ENCODE peak calls at places on chromosomes 11 and 22, in ten cellular contexts. B, E, V, F, S, Z, L, G, J and Y are unnamed samples.

GRCh38 chr11:132844956-132845355 is 687.3 kb downstream of the OPCML start:
- DNase-seq in V (peak), B (peak), G (no peak), F (no peak), S (peak), Z (peak), E (no peak), L (no peak), J (no peak), Y (no peak)

GRCh38 chr11:74684661-74685060 is 46.6 kb downstream of the CHRDL2 start:
- DNase-seq in F (no peak), G (no peak), S (no peak), J (peak), Z (no peak), V (no peak), L (no peak), E (no peak), B (no peak), Y (peak)

GRCh38 chr11:45087761-45088160 is 58.7 kb upstream of the PRDM11 start:
- DNase-seq in G (no peak), F (no peak), Z (no peak), S (no peak), L (no peak), J (peak), E (no peak), V (no peak), B (no peak), Y (no peak)

GRCh38 chr11:27403195-27403594 is 40.2 kb upstream of the CCDC34 start:
- DNase-seq in L (no peak), F (no peak), B (no peak), J (no peak), G (no peak), E (no peak), S (no peak), V (no peak), Z (no peak), Y (no peak)

GRCh38 chr11:8988329-8989234 is 15.2 kb downstream of the NRIP3 start:
- DNase-seq in Z (no peak), F (no peak), J (no peak), L (no peak), G (no peak), S (peak), E (no peak), B (peak), V (peak), Y (no peak)

GRCh38 chr11:78049348-78049747 is 14.3 kb upstream of the THRSP start:
- DNase-seq in E (no peak), B (no peak), G (no peak), J (no peak), F (no peak), Z (no peak), V (no peak), L (no peak), S (no peak), Y (no peak)

GRCh38 chr11:46906596-46906995 is 11.8 kb downstream of the LRP4 start:
- DNase-seq in S (no peak), B (no peak), J (no peak), G (no peak), V (no peak), E (peak), Z (no peak), L (no peak), F (no peak), Y (no peak)

GRCh38 chr11:15206791-15207190 is 92.1 kb downstream of the INSC start:
- DNase-seq in Z (no peak), F (no peak), J (no peak), E (no peak), B (no peak), G (no peak), L (no peak), V (no peak), S (no peak), Y (no peak)

GRCh38 chr11:129992161-129992944 is 10.3 kb downstream of the PRDM10 start:
- DNase-seq in J (no peak), G (no peak), L (no peak), V (peak), S (peak), Z (peak), B (no peak), E (no peak), F (no peak), Y (no peak)

GRCh38 chr11:45843158-45843924 is 3.9 kb upstream of the CRY2 start:
- DNase-seq in V (peak), F (peak), Z (peak), G (peak), B (peak), L (peak), J (peak), S (peak), E (peak), Y (peak)

GRCh38 chr11:76604652-76605241 is 65.8 kb downstream of the LRRC32 start:
- DNase-seq in S (peak), V (peak), J (peak), Z (no peak), B (no peak), G (no peak), F (no peak), L (no peak), E (no peak), Y (no peak)

GRCh38 chr11:13883042-13883441 is 79.5 kb upstream of the SPON1 start:
- DNase-seq in B (no peak), V (no peak), S (no peak), Z (no peak), J (no peak), L (no peak), E (no peak), F (no peak), G (no peak), Y (peak)

GRCh38 chr11:117678651-117679407 is 118.2 kb downstream of the DSCAML1 start:
- DNase-seq in G (no peak), J (no peak), L (no peak), F (no peak), E (no peak), V (no peak), S (no peak), Z (no peak), B (no peak), Y (no peak)

GRCh38 chr11:6431861-6432260 is 8.9 kb downstream of the HPX start:
- DNase-seq in F (no peak), V (peak), G (no peak), S (peak), E (no peak), L (no peak), Z (peak), J (no peak), B (peak), Y (no peak)

GRCh38 chr11:48013269-48013901 is 33.0 kb downstream of the PTPRJ start:
- DNase-seq in G (no peak), L (no peak), B (no peak), Z (no peak), V (peak), J (peak), S (peak), E (peak), F (no peak), Y (peak)

GRCh38 chr11:92569717-92570116 is 345.1 kb downstream of the FAT3 start:
- DNase-seq in L (no peak), Z (no peak), J (no peak), G (no peak), S (no peak), V (no peak), E (no peak), F (no peak), B (no peak), Y (no peak)

GRCh38 chr11:125591659-125592304 is 870 bp upstream of the STT3A start:
- DNase-seq in Z (peak), V (peak), E (no peak), S (peak), B (no peak), G (no peak), J (no peak), L (no peak), F (peak), Y (peak)

GRCh38 chr11:68340003-68340767 is 27.8 kb downstream of the LRP5 start:
- DNase-seq in J (no peak), V (no peak), E (no peak), S (no peak), G (no peak), F (peak), B (no peak), L (no peak), Z (no peak), Y (no peak)

GRCh38 chr22:49352361-49353169 is 475.1 kb downstream of the BRD1 start:
- DNase-seq in E (no peak), S (no peak), L (no peak), Z (no peak), G (no peak), F (no peak), J (peak), B (no peak), V (no peak), Y (peak)

GRCh38 chr11:69472053-69472765 is 9.3 kb upstream of the LINC01488 start:
- DNase-seq in E (no peak), S (no peak), F (no peak), L (no peak), V (no peak), Z (no peak), G (no peak), J (no peak), B (no peak), Y (no peak)

GRCh38 chr11:132073787-132074186 is 703.4 kb downstream of the NTM start:
- DNase-seq in F (no peak), J (no peak), G (no peak), S (no peak), B (no peak), E (no peak), V (no peak), Z (no peak), L (no peak), Y (no peak)

GRCh38 chr22:49930596-49931412 is 12.4 kb downstream of the CRELD2 start:
- DNase-seq in F (no peak), L (no peak), E (peak), J (peak), Z (no peak), B (no peak), G (no peak), V (peak), S (peak), Y (peak)

GRCh38 chr11:110984147-110984546 is 261.4 kb upstream of the POU2AF2 start:
- DNase-seq in B (no peak), J (no peak), F (no peak), V (peak), E (peak), Z (peak), L (no peak), S (peak), G (no peak), Y (no peak)

GRCh38 chr22:37169947-37170688 is 17.9 kb downstream of the C1QTNF6 start:
- DNase-seq in Z (no peak), V (no peak), F (no peak), G (no peak), B (no peak), L (no peak), J (peak), E (no peak), S (no peak), Y (peak)

GRCh38 chr11:126594921-126595367 is 239.5 kb downstream of the ST3GAL4 start:
- DNase-seq in S (no peak), G (no peak), V (no peak), F (no peak), Z (no peak), J (no peak), E (no peak), L (no peak), B (no peak), Y (peak)

GRCh38 chr22:20569059-20570058 is 61.9 kb downstream of the MED15 start:
- DNase-seq in J (no peak), B (peak), G (no peak), Z (peak), L (peak), S (peak), V (peak), F (peak), E (peak), Y (peak)

GRCh38 chr11:23311986-23312940 is 452.0 kb upstream of the CCDC179 start:
- DNase-seq in G (no peak), L (no peak), V (peak), Z (no peak), S (peak), J (no peak), F (no peak), E (peak), B (no peak), Y (no peak)

GRCh38 chr11:5363712-5364111 is 12.4 kb downstream of the OR51B6 start:
- DNase-seq in V (no peak), G (no peak), Z (no peak), L (no peak), E (no peak), F (no peak), J (no peak), S (no peak), B (no peak), Y (no peak)

GRCh38 chr11:76086713-76087635 is 119.3 kb downstream of the WNT11 start:
- DNase-seq in Z (no peak), G (no peak), B (no peak), J (no peak), E (peak), S (no peak), V (peak), L (no peak), F (no peak), Y (no peak)

GRCh38 chr11:75668508-75669297 is at the start of gene MAP6:
- DNase-seq in L (no peak), V (peak), Z (peak), F (no peak), B (no peak), S (no peak), E (peak), J (no peak), G (peak), Y (no peak)

GRCh38 chr11:14725150-14725549 is 81.5 kb downstream of the PDE3B start:
- DNase-seq in V (no peak), B (no peak), S (no peak), L (no peak), F (no peak), E (no peak), G (no peak), J (no peak), Z (no peak), Y (no peak)

GRCh38 chr11:870418-870817 is 27.8 kb downstream of the TSPAN4 start:
- DNase-seq in S (no peak), J (no peak), E (no peak), Z (no peak), B (no peak), L (no peak), F (no peak), G (no peak), V (no peak), Y (no peak)

GRCh38 chr11:45301537-45302246 is 15.6 kb upstream of the SYT13 start:
- DNase-seq in V (no peak), S (no peak), B (no peak), F (no peak), G (no peak), J (peak), Z (no peak), E (no peak), L (no peak), Y (no peak)

GRCh38 chr11:26193714-26194373 is 138.1 kb upstream of the ANO3 start:
- DNase-seq in E (no peak), S (no peak), L (no peak), B (no peak), V (no peak), Z (no peak), F (no peak), J (no peak), G (no peak), Y (no peak)

GRCh38 chr22:31094741-31095140 is 12.6 kb downstream of the SELENOM start:
- DNase-seq in V (no peak), B (no peak), J (no peak), E (no peak), F (no peak), L (no peak), Z (no peak), G (no peak), S (no peak), Y (no peak)

GRCh38 chr11:61460986-61461385 is 31.1 kb downstream of the SDHAF2 start:
- DNase-seq in V (no peak), G (no peak), Z (no peak), L (no peak), F (no peak), E (no peak), J (no peak), B (no peak), S (no peak), Y (no peak)

GRCh38 chr11:78651923-78652602 is 77.4 kb upstream of the NARS2 start:
- DNase-seq in E (no peak), G (no peak), B (no peak), F (no peak), S (no peak), J (peak), L (no peak), Z (no peak), V (no peak), Y (no peak)

GRCh38 chr11:87425943-87426342 is 388.2 kb downstream of the TMEM135 start:
- DNase-seq in V (peak), F (no peak), Z (no peak), L (no peak), B (peak), E (peak), G (no peak), S (peak), J (no peak), Y (no peak)

GRCh38 chr22:17875156-17875555 is 100.9 kb upstream of the BID start:
- DNase-seq in Z (no peak), E (no peak), F (no peak), J (peak), G (no peak), B (no peak), S (no peak), L (no peak), V (no peak), Y (no peak)